ENCODE peak calls at places on chromosomes 16 and 17, in nine cellular contexts. A, E, B, C, L, R, N, M and T are unnamed samples.

GRCh38 chr16:4947722-4948503 is 10.2 kb upstream of the SEC14L5 start:
- DNase-seq in A (no peak), E (peak; percentile 95), B (no peak), C (no peak), L (no peak), R (no peak), N (peak; percentile 92), M (no peak), T (no peak)

GRCh38 chr16:4200000-4200780 is 41.7 kb downstream of the SRL start:
- DNase-seq in A (peak; percentile 64), E (peak; percentile 88), B (peak; percentile 85), C (peak; percentile 66), L (peak; percentile 75), R (peak; percentile 76), N (peak; percentile 63), M (peak; percentile 48), T (peak; percentile 63)

GRCh38 chr17:17535957-17536356 is 39.8 kb upstream of the RASD1 start:
- DNase-seq in A (peak; percentile 28), E (no peak), B (peak; percentile 81), C (peak; percentile 86), L (peak; percentile 81), R (peak; percentile 96), N (no peak), M (peak; percentile 96), T (peak; percentile 73)

GRCh38 chr16:85138825-85139627 is 26.8 kb upstream of the CIBAR2 start:
- DNase-seq in A (no peak), E (no peak), B (no peak), C (no peak), L (no peak), R (no peak), N (no peak), M (no peak), T (no peak)

GRCh38 chr16:86836503-86837125 is 258.3 kb downstream of the FOXL1 start:
- DNase-seq in A (peak; percentile 92), E (no peak), B (no peak), C (no peak), L (no peak), R (no peak), N (no peak), M (peak; percentile 38), T (no peak)

GRCh38 chr17:49898547-49899490 is 51.0 kb upstream of the TAC4 start:
- DNase-seq in A (no peak), E (peak; percentile 95), B (no peak), C (no peak), L (no peak), R (no peak), N (peak; percentile 68), M (no peak), T (no peak)

GRCh38 chr17:79618383-79619067 is 7.7 kb upstream of the RBFOX3 start:
- DNase-seq in A (no peak), E (peak; percentile 44), B (peak; percentile 35), C (no peak), L (peak; percentile 8), R (peak; percentile 16), N (no peak), M (peak; percentile 10), T (peak; percentile 8)

GRCh38 chr17:63707151-63707550 is 7.2 kb upstream of the LIMD2 start:
- DNase-seq in A (no peak), E (peak; percentile 43), B (no peak), C (no peak), L (no peak), R (no peak), N (no peak), M (no peak), T (no peak)

GRCh38 chr16:89902980-89903379 is 15.7 kb upstream of the MC1R start:
- DNase-seq in A (no peak), E (no peak), B (no peak), C (no peak), L (no peak), R (peak; percentile 42), N (no peak), M (no peak), T (no peak)
- H3K36me3 ChIP-seq in A (peaks cover 45% of the 10 kb centered on the region), E (peaks cover 68% of the 10 kb centered on the region), B (peaks cover 32% of the 10 kb centered on the region), C (peaks cover 8% of the 10 kb centered on the region), L (peaks cover 80% of the 10 kb centered on the region), R (peaks cover 8% of the 10 kb centered on the region), N (no peaks in the 10 kb centered on the region), M (peaks cover 76% of the 10 kb centered on the region), T (peaks cover 88% of the 10 kb centered on the region)

GRCh38 chr16:12084436-12084835 is 107.9 kb downstream of the SNX29 start:
- DNase-seq in A (no peak), E (no peak), B (peak; percentile 22), C (no peak), L (peak; percentile 15), R (no peak), N (no peak), M (no peak), T (no peak)

GRCh38 chr16:12087901-12088364 is 111.4 kb downstream of the SNX29 start:
- DNase-seq in A (no peak), E (no peak), B (peak; percentile 40), C (peak; percentile 42), L (peak; percentile 65), R (no peak), N (no peak), M (no peak), T (peak; percentile 15)

GRCh38 chr16:12089492-12090161 is 113.1 kb downstream of the SNX29 start:
- DNase-seq in A (peak; percentile 50), E (peak; percentile 86), B (peak; percentile 55), C (peak; percentile 42), L (peak; percentile 61), R (no peak), N (peak; percentile 50), M (peak; percentile 62), T (peak; percentile 33)

GRCh38 chr16:12083625-12084024 is 107.1 kb downstream of the SNX29 start:
- DNase-seq in A (no peak), E (no peak), B (peak; percentile 10), C (no peak), L (no peak), R (no peak), N (no peak), M (no peak), T (no peak)

GRCh38 chr16:12086861-12087260 is 110.3 kb downstream of the SNX29 start:
- DNase-seq in A (no peak), E (no peak), B (no peak), C (no peak), L (no peak), R (no peak), N (no peak), M (no peak), T (no peak)
- H3K4me1 ChIP-seq in A (peaks cover 1% of the 10 kb centered on the region), E (peaks cover 2% of the 10 kb centered on the region), B (no peaks in the 10 kb centered on the region), C (peaks cover 11% of the 10 kb centered on the region), L (peaks cover 30% of the 10 kb centered on the region), R (peaks cover 5% of the 10 kb centered on the region), N (peaks cover 24% of the 10 kb centered on the region), M (peaks cover 3% of the 10 kb centered on the region), T (peaks cover 4% of the 10 kb centered on the region)

DNA sequence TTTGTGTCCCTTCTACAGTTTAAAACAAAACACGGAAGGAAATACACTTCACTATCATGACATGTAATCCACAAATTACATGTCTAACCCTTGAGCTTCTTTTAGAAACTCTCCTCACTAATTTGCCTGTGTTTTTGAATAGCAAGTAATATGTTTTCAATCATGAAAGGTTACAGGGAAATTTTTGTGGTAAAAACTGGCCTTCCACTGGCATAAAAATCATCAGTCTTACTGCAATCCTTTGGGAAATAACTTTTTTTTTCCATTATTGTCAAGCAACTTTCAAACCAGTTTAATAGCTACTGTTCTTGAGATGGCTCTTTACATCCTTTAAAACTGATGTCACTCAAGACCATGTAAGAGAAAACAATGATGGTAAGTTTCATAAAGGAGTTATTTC is 27.0 kb downstream of the MYO1D start:
- DNase-seq in A (no peak), E (no peak), B (no peak), C (no peak), L (no peak), R (no peak), N (no peak), M (no peak), T (no peak)
- H3K27ac ChIP-seq in A (no peak overlapping the region), E (no peak overlapping the region), B (no peak overlapping the region), C (no peak overlapping the region), L (no peak overlapping the region), R (no peak overlapping the region), N (no peak overlapping the region), M (no peak overlapping the region), T (no peak overlapping the region)

GRCh38 chr16:70152578-70153302 is 20.8 kb upstream of the CLEC18C start:
- DNase-seq in A (no peak), E (no peak), B (no peak), C (no peak), L (no peak), R (no peak), N (no peak), M (no peak), T (no peak)
- H3K36me3 ChIP-seq in A (peaks cover 25% of the 10 kb centered on the region), E (peaks cover 84% of the 10 kb centered on the region), B (peaks cover 60% of the 10 kb centered on the region), C (peaks cover 23% of the 10 kb centered on the region), L (peaks cover 99% of the 10 kb centered on the region), R (peaks cover 30% of the 10 kb centered on the region), N (peaks cover 4% of the 10 kb centered on the region), M (peaks cover 100% of the 10 kb centered on the region), T (peaks cover 100% of the 10 kb centered on the region)

GRCh38 chr16:529012-529575 is 1.6 kb downstream of the CAPN15 start:
- DNase-seq in A (no peak), E (no peak), B (no peak), C (no peak), L (no peak), R (no peak), N (no peak), M (no peak), T (no peak)

GRCh38 chr16:530111-530817 is 2.8 kb downstream of the CAPN15 start:
- DNase-seq in A (no peak), E (no peak), B (no peak), C (no peak), L (no peak), R (no peak), N (no peak), M (no peak), T (no peak)

GRCh38 chr16:526181-527014 is 1.1 kb upstream of the CAPN15 start:
- DNase-seq in A (peak; percentile 48), E (peak; percentile 81), B (no peak), C (peak; percentile 65), L (peak; percentile 68), R (no peak), N (peak; percentile 78), M (peak; percentile 78), T (peak; percentile 74)

GRCh38 chr16:527015-527903 is at the start of gene CAPN15:
- DNase-seq in A (peak; percentile 86), E (peak; percentile 94), B (peak; percentile 94), C (peak; percentile 89), L (peak; percentile 91), R (peak; percentile 95), N (peak; percentile 95), M (peak; percentile 88), T (peak; percentile 93)

GRCh38 chr16:528111-529011 is 849 bp downstream of the CAPN15 start:
- DNase-seq in A (peak; percentile 56), E (peak; percentile 68), B (no peak), C (no peak), L (no peak), R (peak; percentile 75), N (peak; percentile 62), M (no peak), T (no peak)
- H3K4me1 ChIP-seq in A (peaks cover 14% of the 10 kb centered on the region), E (peaks cover 12% of the 10 kb centered on the region), B (peaks cover 23% of the 10 kb centered on the region), C (peaks cover 48% of the 10 kb centered on the region), L (peaks cover 43% of the 10 kb centered on the region), R (peaks cover 49% of the 10 kb centered on the region), N (peaks cover 13% of the 10 kb centered on the region), M (peaks cover 25% of the 10 kb centered on the region), T (peaks cover 34% of the 10 kb centered on the region)

GRCh38 chr16:75111514-75112280 is 4.9 kb downstream of the LDHD start:
- DNase-seq in A (no peak), E (peak; percentile 70), B (no peak), C (no peak), L (peak; percentile 63), R (peak; percentile 59), N (no peak), M (peak; percentile 66), T (peak; percentile 65)
- H3K27ac ChIP-seq in A (no peak overlapping the region), E (no peak overlapping the region), B (no peak overlapping the region), C (peak overlapping the region; percentile 31), L (peak overlapping the region; percentile 74), R (peak overlapping the region; percentile 95), N (no peak overlapping the region), M (peak overlapping the region; percentile 87), T (peak overlapping the region; percentile 86)

GRCh38 chr16:82636485-82636884 is 9.7 kb downstream of the CDH13 start:
- DNase-seq in A (no peak), E (no peak), B (no peak), C (no peak), L (no peak), R (no peak), N (no peak), M (no peak), T (no peak)
- H3K36me3 ChIP-seq in A (no peaks in the 10 kb centered on the region), E (no peaks in the 10 kb centered on the region), B (no peaks in the 10 kb centered on the region), C (no peaks in the 10 kb centered on the region), L (no peaks in the 10 kb centered on the region), R (no peaks in the 10 kb centered on the region), N (no peaks in the 10 kb centered on the region), M (no peaks in the 10 kb centered on the region), T (no peaks in the 10 kb centered on the region)